ENCODE peak calls at places on chromosomes 1 and 21, in five cellular contexts. L is breast epithelium; V is CD4-positive, alpha-beta T cell; P is mesenchymal stem cell; R is fibroblast of lung. C is an unnamed sample.

GRCh38 chr1:178192686-178193085 is 98.8 kb downstream of the RASAL2 start:
- DNase-seq in R (peak; percentile 87), P (peak; percentile 49), V (no peak), L (no peak), C (peak; percentile 88)

GRCh38 chr1:53409233-53409632 is 50.0 kb upstream of the DMRTB1 start:
- DNase-seq in P (no peak), V (no peak), R (no peak), L (no peak), C (no peak)

GRCh38 chr1:110585426-110585825 is 20.7 kb downstream of the KCNA2 start:
- DNase-seq in V (no peak), L (no peak), P (no peak), R (no peak), C (no peak)

GRCh38 chr1:94783342-94784264 is 36.6 kb upstream of the SLC44A3 start:
- DNase-seq in L (peak; percentile 86), V (no peak), P (peak; percentile 93), R (peak; percentile 99), C (peak; percentile 92)

GRCh38 chr1:115671176-115672062 is 29.6 kb downstream of the VANGL1 start:
- DNase-seq in V (no peak), L (no peak), R (peak; percentile 80), P (no peak), C (peak; percentile 58)

GRCh38 chr21:39142972-39143371 is 40.3 kb downstream of the PSMG1 start:
- DNase-seq in V (no peak), R (no peak), P (no peak), L (no peak), C (no peak)

GRCh38 chr1:19676438-19676922 is 11.8 kb downstream of the HTR6 start:
- DNase-seq in P (peak; percentile 73), R (peak; percentile 64), L (no peak), V (no peak), C (peak; percentile 48)

GRCh38 chr1:172875892-172876291 is 174.8 kb downstream of the TNFSF18 start:
- DNase-seq in V (no peak), P (no peak), L (no peak), R (no peak), C (no peak)

GRCh38 chr1:151372411-151372934 is at the start of gene SELENBP1:
- DNase-seq in R (peak; percentile 60), L (peak; percentile 90), P (peak; percentile 91), V (no peak), C (peak; percentile 37)

GRCh38 chr1:44227211-44227610 is 13.9 kb downstream of the DMAP1 start:
- DNase-seq in V (no peak), P (no peak), R (no peak), L (no peak), C (no peak)

GRCh38 chr21:36436829-36437744 is 42.8 kb downstream of the CLDN14 start:
- DNase-seq in R (peak; percentile 46), L (no peak), V (no peak), P (no peak), C (no peak)

GRCh38 chr1:219189021-219189824 is 15.5 kb downstream of the LYPLAL1 start:
- DNase-seq in V (no peak), R (peak; percentile 88), P (peak; percentile 62), L (no peak), C (no peak)

GRCh38 chr1:226660410-226661182 is 78.5 kb downstream of the ITPKB start:
- DNase-seq in R (no peak), L (no peak), P (no peak), V (no peak), C (no peak)

GRCh38 chr21:37435120-37435519 is 68.5 kb downstream of the DYRK1A start:
- DNase-seq in L (no peak), P (peak; percentile 94), V (no peak), R (peak; percentile 99), C (peak; percentile 71)

GRCh38 chr1:204384636-204385354 is 25.1 kb upstream of the PLEKHA6 start:
- DNase-seq in R (peak; percentile 49), V (no peak), P (no peak), L (no peak), C (no peak)

GRCh38 chr1:117001254-117001927 is at the start of gene CD101:
- DNase-seq in V (no peak), R (no peak), L (no peak), P (no peak), C (no peak)

DNA sequence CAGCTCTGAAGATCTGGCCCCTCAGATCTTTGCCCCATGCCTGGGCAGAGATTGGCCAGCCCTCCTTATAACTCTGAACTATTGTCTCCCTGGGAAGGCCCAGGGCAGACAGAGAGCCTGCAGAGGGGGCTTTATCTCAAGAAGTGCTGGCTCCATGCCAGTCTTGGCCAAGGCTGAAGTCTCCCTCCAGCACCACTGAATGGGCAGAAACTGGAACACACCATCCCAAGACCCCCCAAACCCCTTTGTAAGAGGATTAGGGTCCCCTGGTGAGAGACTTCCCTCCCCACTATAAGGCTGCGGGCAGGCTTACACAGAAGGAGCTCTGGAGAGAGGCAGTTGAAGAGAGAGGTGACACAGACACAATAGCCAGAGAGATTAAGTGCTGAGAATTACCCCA is 97.1 kb downstream of the NAV1 start:
- DNase-seq in L (no peak), P (no peak), R (no peak), V (no peak), C (no peak)
- H3K27ac ChIP-seq in L (no peak overlapping the region), P (peak overlapping the region; percentile 34), R (peak overlapping the region; percentile 93), V (no peak overlapping the region), C (peak overlapping the region; percentile 79)

DNA sequence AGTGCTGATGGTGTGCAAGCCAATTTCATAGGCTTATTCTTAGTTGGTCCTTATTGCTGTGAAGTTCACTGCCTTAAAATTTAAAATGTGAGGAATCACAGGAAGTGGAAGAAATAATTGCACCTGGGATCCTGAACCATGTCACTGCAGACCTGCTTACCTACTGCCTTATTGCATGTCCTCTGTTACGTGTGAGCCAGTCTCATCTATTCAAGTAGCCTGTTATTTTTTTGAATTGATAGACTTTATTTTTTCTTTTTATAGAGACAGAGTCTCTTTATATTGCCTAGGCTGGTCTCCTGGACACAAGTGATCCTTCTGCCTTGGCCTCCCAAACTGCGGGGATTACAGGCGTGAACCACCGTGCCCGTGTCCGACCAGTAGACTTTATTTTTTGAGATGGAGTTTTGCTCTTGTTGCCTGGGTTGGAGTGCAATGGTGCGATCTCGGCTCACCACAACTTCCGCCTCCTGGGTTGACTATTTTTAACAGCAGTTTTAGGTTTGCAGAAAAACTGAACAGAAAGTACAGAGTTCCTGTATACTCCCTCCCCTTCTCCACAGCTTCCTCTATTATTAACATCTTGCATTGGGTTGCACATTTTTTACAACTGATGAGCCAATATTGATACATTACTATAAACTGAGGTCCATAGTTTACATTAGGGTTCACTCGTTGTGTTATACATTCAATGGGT is 14.0 kb upstream of the DISC1 start:
- DNase-seq in R (no peak), P (no peak), V (peak; percentile 44), L (no peak), C (no peak)
- H3K27ac ChIP-seq in R (no peak overlapping the region), P (no peak overlapping the region), V (peak overlapping the region; percentile 39), L (no peak overlapping the region), C (no peak overlapping the region)

DNA sequence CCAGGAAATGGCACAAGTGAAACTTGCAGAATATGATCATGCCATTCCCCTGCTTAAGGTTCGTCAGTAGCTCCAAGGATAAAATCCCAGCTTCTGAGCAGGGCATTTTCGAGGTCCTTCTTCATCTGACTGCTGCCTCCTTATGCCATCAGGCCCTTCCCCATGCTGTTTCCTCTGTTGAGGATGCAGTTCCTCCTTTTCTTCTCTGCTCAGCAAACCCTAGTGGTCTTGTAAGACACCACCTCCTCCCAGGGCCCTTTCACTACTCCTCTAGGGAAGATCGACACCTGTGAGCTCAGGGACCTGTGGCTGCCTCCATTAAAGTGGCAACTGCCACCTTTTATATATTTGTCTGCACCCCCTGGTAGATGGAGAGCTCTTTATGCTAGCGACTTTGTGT is 62.1 kb upstream of the JUN start:
- DNase-seq in R (no peak), P (no peak), V (no peak), L (no peak), C (no peak)
- H3K27ac ChIP-seq in R (no peak overlapping the region), P (no peak overlapping the region), V (no peak overlapping the region), L (no peak overlapping the region), C (no peak overlapping the region)

GRCh38 chr1:208108646-208109330 is 135.4 kb downstream of the PLXNA2 start:
- DNase-seq in L (no peak), R (no peak), V (no peak), P (no peak), C (no peak)

GRCh38 chr1:208111646-208112200 is 132.5 kb downstream of the PLXNA2 start:
- DNase-seq in V (no peak), L (no peak), P (no peak), R (no peak), C (no peak)

GRCh38 chr1:208107817-208108608 is 136.2 kb downstream of the PLXNA2 start:
- DNase-seq in R (peak; percentile 86), L (no peak), P (peak; percentile 56), V (no peak), C (peak; percentile 82)

GRCh38 chr1:208112380-208112779 is 131.8 kb downstream of the PLXNA2 start:
- DNase-seq in R (no peak), V (no peak), P (no peak), L (no peak), C (no peak)

GRCh38 chr1:208110296-208110695 is 133.9 kb downstream of the PLXNA2 start:
- DNase-seq in L (no peak), P (no peak), R (no peak), V (no peak), C (no peak)
- H3K27ac ChIP-seq in L (no peak overlapping the region), P (no peak overlapping the region), R (no peak overlapping the region), V (no peak overlapping the region), C (no peak overlapping the region)

GRCh38 chr1:235270625-235271024 is 57.4 kb downstream of the ARID4B start:
- DNase-seq in P (peak; percentile 47), L (no peak), V (no peak), R (peak; percentile 69), C (no peak)
- H3K27ac ChIP-seq in P (no peak overlapping the region), L (no peak overlapping the region), V (no peak overlapping the region), R (peak overlapping the region; percentile 16), C (no peak overlapping the region)

C was measured in brain microvascular endothelial cell.